ENCODE peak calls at places on chromosomes 4 and X, in five cellular contexts. V is BJ, C is PC-3, Q is pancreas, I is psoas muscle. T is an unnamed sample.
A peak's percentile ranks its signal among the peaks of the same experiment; 100 is the strongest.

GRCh38 chr4:7630559-7631287 is 196.0 kb upstream of the PSAPL1 start:
- DNase-seq in V (peak; percentile 47), C (peak; percentile 94), Q (no peak), I (peak; percentile 83), T (no peak)

GRCh38 chr4:158259955-158260575 is 49.8 kb downstream of the TMEM144 start:
- DNase-seq in V (no peak), C (peak; percentile 70), Q (no peak), I (no peak), T (no peak)

GRCh38 chr4:156782491-156782890 is 189.1 kb downstream of the PDGFC start:
- DNase-seq in V (no peak), C (no peak), Q (no peak), I (no peak), T (no peak)

GRCh38 chr4:11821774-11822430 is 393.2 kb upstream of the HS3ST1 start:
- DNase-seq in V (no peak), C (no peak), Q (no peak), I (no peak), T (no peak)

GRCh38 chrX:108811891-108812290 is 75.5 kb upstream of the IRS4 start:
- DNase-seq in V (no peak), C (no peak), Q (no peak), I (no peak), T (no peak)

GRCh38 chr4:74433043-74433442 is 11.9 kb upstream of the AREG start:
- DNase-seq in V (no peak), C (peak; percentile 69), Q (no peak), I (no peak), T (no peak)

GRCh38 chrX:43958529-43958928 is 14.7 kb downstream of the NDP start:
- DNase-seq in V (peak; percentile 19), C (peak; percentile 76), Q (peak; percentile 41), I (no peak), T (peak; percentile 15)

GRCh38 chrX:141405878-141406492 is 163.7 kb upstream of the SPANXC start:
- DNase-seq in V (peak; percentile 17), C (peak; percentile 87), Q (no peak), I (no peak), T (no peak)

GRCh38 chr4:101040776-101041175 is 306.6 kb downstream of the PPP3CA start:
- DNase-seq in V (no peak), C (no peak), Q (no peak), I (no peak), T (no peak)

GRCh38 chr4:165839615-165840333 is 33.3 kb upstream of the TLL1 start:
- DNase-seq in V (no peak), C (peak; percentile 33), Q (no peak), I (no peak), T (no peak)

GRCh38 chr4:86626066-86626465 is 32.0 kb downstream of the PTPN13 start:
- DNase-seq in V (no peak), C (no peak), Q (no peak), I (no peak), T (no peak)

GRCh38 chr4:55947254-55947882 is 1.4 kb upstream of the CEP135 start:
- DNase-seq in V (no peak), C (no peak), Q (no peak), I (no peak), T (peak; percentile 72)

GRCh38 chr4:102537280-102537679 is 36.1 kb downstream of the NFKB1 start:
- DNase-seq in V (no peak), C (no peak), Q (no peak), I (no peak), T (no peak)

GRCh38 chrX:149490100-149490499 is 15.0 kb downstream of the IDS start:
- DNase-seq in V (no peak), C (no peak), Q (no peak), I (no peak), T (no peak)

GRCh38 chr4:107379054-107379869 is 340.8 kb downstream of the PAPSS1 start:
- DNase-seq in V (no peak), C (peak; percentile 4), Q (no peak), I (no peak), T (no peak)

GRCh38 chr4:97770222-97770621 is 373.1 kb downstream of the STPG2 start:
- DNase-seq in V (no peak), C (no peak), Q (no peak), I (no peak), T (no peak)

GRCh38 chr4:153464068-153464467 is 2.1 kb upstream of the TMEM131L start:
- DNase-seq in V (no peak), C (peak; percentile 12), Q (peak; percentile 5), I (no peak), T (no peak)

GRCh38 chrX:77087529-77088169 is 359.5 kb upstream of the FGF16 start:
- DNase-seq in V (no peak), C (peak; percentile 54), Q (peak; percentile 55), I (no peak), T (no peak)

GRCh38 chr4:188370781-188371180 is 231.5 kb downstream of the TRIML1 start:
- DNase-seq in V (no peak), C (no peak), Q (no peak), I (no peak), T (no peak)

GRCh38 chr4:136495076-136495475 is 1037.2 kb downstream of the PCDH18 start:
- DNase-seq in V (no peak), C (no peak), Q (no peak), I (no peak), T (no peak)

GRCh38 chrX:74015379-74016019 is 288.5 kb upstream of the ZCCHC13 start:
- DNase-seq in V (no peak), C (peak; percentile 80), Q (peak; percentile 75), I (peak; percentile 61), T (peak; percentile 14)

GRCh38 chr4:153950100-153950979 is 161.5 kb upstream of the SFRP2 start:
- DNase-seq in V (peak; percentile 29), C (peak; percentile 7), Q (peak; percentile 28), I (no peak), T (no peak)

GRCh38 chr4:117447925-117448324 is 362.5 kb upstream of the TRAM1L1 start:
- DNase-seq in V (no peak), C (no peak), Q (no peak), I (no peak), T (no peak)

GRCh38 chr4:2363056-2363719 is 55.3 kb downstream of the ZFYVE28 start:
- DNase-seq in V (no peak), C (no peak), Q (peak; percentile 77), I (peak; percentile 88), T (no peak)

GRCh38 chr4:13627606-13628301 is at the start of gene BOD1L1:
- DNase-seq in V (peak; percentile 54), C (peak; percentile 87), Q (peak; percentile 90), I (peak; percentile 93), T (peak; percentile 94)
- TF ChIP-seq CTCF in V (peak; percentile 66), C (peak; percentile 41), Q (no peak), I (peak; percentile 45), T (peak; percentile 62)

DNA sequence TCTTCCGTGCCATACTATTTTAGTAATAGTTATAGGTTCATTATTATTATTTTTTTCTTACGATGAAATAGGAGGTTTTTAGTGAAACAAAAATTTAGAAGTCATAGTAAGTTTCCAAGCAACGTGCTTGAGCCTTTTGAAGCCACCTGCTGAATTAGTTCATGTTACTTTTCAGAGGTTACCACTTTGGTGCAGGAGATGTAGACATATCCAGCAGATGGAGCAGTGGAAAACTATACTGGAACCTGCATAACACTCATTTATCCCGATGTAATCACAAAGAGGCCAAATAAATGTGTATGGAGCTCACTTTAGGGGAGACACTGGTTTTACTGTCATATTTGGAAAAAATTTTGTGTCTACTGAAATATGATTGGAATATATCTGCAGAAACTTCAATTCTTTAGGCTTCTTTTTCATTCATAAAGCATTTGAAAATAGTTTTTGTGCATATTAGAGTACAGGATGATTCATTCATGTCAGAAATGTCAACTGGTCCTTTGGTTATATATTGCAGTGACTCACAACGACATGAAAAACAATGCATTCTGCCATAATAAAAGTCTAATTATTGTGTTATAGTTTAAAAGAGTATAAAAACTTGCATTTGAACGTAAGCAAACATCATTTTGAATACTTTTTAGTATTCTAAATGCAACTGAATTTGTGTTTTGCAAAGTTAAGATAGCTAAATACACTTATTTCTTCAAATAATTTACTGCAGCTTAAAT is 2182.9 kb upstream of the TENM3 start:
- DNase-seq in V (no peak), C (peak; percentile 9), Q (no peak), I (no peak), T (no peak)
- H3K4me3 ChIP-seq in V (no peak overlapping the region), C (no peak overlapping the region), Q (peak overlapping the region; percentile 68), I (peak overlapping the region; percentile 66), T (no peak overlapping the region)

DNA sequence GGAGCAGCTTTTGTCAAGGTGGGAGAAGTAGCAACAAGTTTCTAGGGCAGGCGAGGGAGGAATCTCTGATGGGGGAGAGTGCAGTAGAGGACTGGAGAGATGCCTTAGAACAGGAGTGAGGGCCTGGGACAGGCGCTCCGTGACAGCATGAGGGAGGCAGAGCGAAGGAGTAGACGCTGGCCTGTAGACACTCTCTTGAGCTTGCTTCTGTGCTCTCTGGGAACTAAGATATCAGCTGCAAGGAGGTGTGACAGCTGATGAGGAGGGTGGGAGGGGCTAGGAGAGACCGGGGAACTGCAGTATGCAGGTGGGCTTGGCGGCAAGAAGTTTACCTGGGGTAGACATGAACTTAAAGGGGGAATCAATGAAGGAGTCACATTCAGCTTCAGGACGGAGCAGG is 35.7 kb downstream of the MECP2 start:
- DNase-seq in V (no peak), C (no peak), Q (no peak), I (no peak), T (no peak)
- H3K27me3 ChIP-seq in V (no peaks in the 10 kb centered on the region), C (no peaks in the 10 kb centered on the region), Q (no peaks in the 10 kb centered on the region), I (no peaks in the 10 kb centered on the region), T (no peaks in the 10 kb centered on the region)

GRCh38 chrX:40154853-40155616 is 57.3 kb upstream of the BCOR start:
- DNase-seq in V (no peak), C (peak; percentile 31), Q (peak; percentile 64), I (peak; percentile 84), T (no peak)

GRCh38 chrX:40155617-40156471 is 58.1 kb upstream of the BCOR start:
- DNase-seq in V (no peak), C (no peak), Q (no peak), I (no peak), T (no peak)

GRCh38 chrX:40156472-40157227 is 58.9 kb upstream of the BCOR start:
- DNase-seq in V (no peak), C (no peak), Q (no peak), I (no peak), T (no peak)

GRCh38 chrX:40157228-40158035 is 59.7 kb upstream of the BCOR start:
- DNase-seq in V (no peak), C (no peak), Q (no peak), I (no peak), T (no peak)

DNA sequence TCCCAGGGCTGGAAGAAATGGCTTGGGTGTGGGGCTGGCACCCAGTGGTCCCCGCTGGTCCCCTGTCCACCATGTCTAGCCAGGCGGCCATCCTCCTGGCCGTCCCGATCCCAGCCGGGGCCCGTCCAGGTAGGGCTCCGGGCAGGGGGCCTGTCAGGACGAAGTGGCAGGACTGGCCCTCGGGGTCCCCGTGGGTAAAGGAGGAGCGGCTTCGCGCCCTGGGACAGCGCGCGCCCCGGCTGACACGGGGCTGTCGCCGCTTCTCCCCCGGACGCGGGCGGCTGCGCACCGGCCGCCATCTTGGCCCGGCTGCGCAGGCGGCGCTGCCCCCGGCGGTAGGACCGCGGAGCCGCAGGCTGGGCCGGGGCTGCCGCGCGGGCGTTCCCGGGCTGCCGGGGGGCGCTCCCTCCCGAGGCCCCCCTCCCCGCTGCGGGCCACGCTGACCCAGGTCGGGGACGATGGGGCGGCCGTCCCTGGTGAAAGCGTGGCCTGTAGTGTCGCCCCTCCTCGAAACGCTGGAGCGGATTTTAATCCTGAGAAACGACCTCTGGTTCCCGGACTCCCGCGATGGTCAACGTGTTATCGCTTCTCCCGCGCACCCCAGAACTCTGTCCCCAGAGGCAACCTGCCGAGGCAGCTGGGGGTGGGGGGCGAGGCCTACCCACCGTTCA is 60.4 kb upstream of the BCOR start:
- DNase-seq in V (no peak), C (peak; percentile 46), Q (no peak), I (peak; percentile 64), T (no peak)
- TF ChIP-seq CTCF in V (no peak), C (peak; percentile 22), Q (no peak), I (peak; percentile 59), T (no peak)

T was measured in GM06990.